ENCODE peak calls at places on chromosomes 2 and 18, in eight cellular contexts. Y is hypothalamus; L is H7; M is activated naive CD4-positive, alpha-beta T cell; V is foreskin fibroblast; E is activated effector memory CD4-positive, alpha-beta T cell treated with anti-CD3 and anti-CD28 coated beads, Interleukin-2, amount 50 U/mL, for 16 hours; Q is stimulated activated CD4-positive, alpha-beta T cell treated with anti-CD3 and anti-CD28 coated beads, Interleukin-1b, Interleukin-23, amount 100 ng/mL, for 4 hours; P is left lobe of liver. H is an unnamed sample.

GRCh38 chr18:74698881-74699280 is 101.2 kb downstream of the ZNF407 start:
- DNase-seq in P (no peak), Y (no peak), L (no peak), M (no peak), V (no peak), Q (no peak), E (no peak), H (no peak)

GRCh38 chr18:62897153-62897552 is 181.8 kb downstream of the PHLPP1 start:
- DNase-seq in P (no peak), E (no peak), V (peak; percentile 70), L (no peak), Y (no peak), M (no peak), Q (no peak), H (no peak)

GRCh38 chr2:62732262-62732777 is 26.8 kb downstream of the EHBP1 start:
- DNase-seq in M (no peak), Y (no peak), P (no peak), Q (no peak), L (no peak), V (no peak), E (no peak), H (no peak)

GRCh38 chr2:207512356-207512755 is 17.4 kb upstream of the CREB1 start:
- DNase-seq in E (no peak), Q (no peak), M (no peak), L (no peak), Y (no peak), P (no peak), V (no peak), H (no peak)

GRCh38 chr2:73063909-73064875 is 7.3 kb downstream of the SFXN5 start:
- DNase-seq in V (peak; percentile 84), M (no peak), Q (no peak), Y (no peak), E (peak; percentile 44), L (peak; percentile 59), P (no peak), H (no peak)

GRCh38 chr18:3380384-3380961 is 69.5 kb upstream of the TGIF1 start:
- DNase-seq in L (no peak), M (no peak), V (peak; percentile 2), Q (peak; percentile 0), P (no peak), E (no peak), Y (no peak), H (peak; percentile 53)

GRCh38 chr2:146038014-146038413 is 1518.1 kb upstream of the ZEB2 start:
- DNase-seq in M (no peak), Q (no peak), E (no peak), Y (no peak), P (no peak), V (no peak), L (no peak), H (no peak)

GRCh38 chr2:22494156-22494555 is 890.8 kb upstream of the KLHL29 start:
- DNase-seq in E (no peak), Y (no peak), L (no peak), M (no peak), Q (no peak), V (no peak), P (no peak), H (no peak)

GRCh38 chr2:61536723-61537581 is 1.2 kb downstream of the XPO1 start:
- DNase-seq in Q (peak; percentile 76), P (peak; percentile 83), Y (peak; percentile 59), M (peak; percentile 68), E (peak; percentile 94), V (peak; percentile 95), L (peak; percentile 76), H (peak; percentile 88)

GRCh38 chr2:234911271-234911670 is 40.5 kb upstream of the SH3BP4 start:
- DNase-seq in P (no peak), E (no peak), Q (no peak), M (no peak), V (peak; percentile 88), L (no peak), Y (no peak), H (no peak)

GRCh38 chr18:38940863-38941531 is 1375.4 kb upstream of the CELF4 start:
- DNase-seq in Y (no peak), V (peak; percentile 11), L (no peak), Q (peak; percentile 43), P (no peak), M (no peak), E (peak; percentile 81), H (peak; percentile 83)

GRCh38 chr2:159828736-159829135 is 30.7 kb upstream of the CD302 start:
- DNase-seq in E (no peak), M (no peak), Q (no peak), P (no peak), L (no peak), V (peak; percentile 61), Y (no peak), H (no peak)

GRCh38 chr18:10298346-10298745 is 156.1 kb upstream of the APCDD1 start:
- DNase-seq in V (no peak), Q (no peak), P (no peak), Y (no peak), L (no peak), M (no peak), E (no peak), H (no peak)

GRCh38 chr2:211673054-211673628 is 865.5 kb downstream of the ERBB4 start:
- DNase-seq in L (no peak), Q (no peak), Y (no peak), E (no peak), V (no peak), P (no peak), M (no peak), H (no peak)

GRCh38 chr2:54556659-54557121 is 100.6 kb downstream of the SPTBN1 start:
- DNase-seq in Y (no peak), E (no peak), M (no peak), Q (no peak), P (no peak), V (peak; percentile 79), L (no peak), H (no peak)

GRCh38 chr2:128091691-128092050 is 671 bp downstream of the UGGT1 start:
- DNase-seq in E (no peak), Q (no peak), P (peak; percentile 34), V (peak; percentile 31), M (no peak), Y (no peak), L (no peak), H (no peak)

GRCh38 chr18:8121942-8122480 is 487.2 kb upstream of the RAB12 start:
- DNase-seq in E (no peak), V (peak; percentile 78), P (no peak), L (peak; percentile 7), Q (no peak), M (no peak), Y (no peak), H (no peak)

GRCh38 chr2:9463698-9464034 is 10.7 kb upstream of the IAH1 start:
- DNase-seq in Q (no peak), V (peak; percentile 48), M (no peak), P (no peak), L (no peak), E (no peak), Y (no peak), H (peak; percentile 18)

GRCh38 chr2:205161156-205161555 is 521.1 kb upstream of the NRP2 start:
- DNase-seq in Q (no peak), Y (no peak), L (no peak), P (no peak), V (peak; percentile 5), M (no peak), E (no peak), H (no peak)

GRCh38 chr18:24763765-24764548 is 303.5 kb downstream of the HRH4 start:
- DNase-seq in P (no peak), Q (no peak), V (peak; percentile 13), Y (no peak), E (no peak), L (no peak), M (no peak), H (no peak)

GRCh38 chr18:56869189-56869777 is 218.1 kb downstream of the WDR7 start:
- DNase-seq in P (no peak), L (no peak), Q (no peak), E (no peak), M (no peak), Y (no peak), V (peak; percentile 74), H (no peak)

GRCh38 chr2:95057535-95058453 is 32.3 kb downstream of the MAL start:
- DNase-seq in P (no peak), M (no peak), L (peak; percentile 25), V (no peak), E (peak; percentile 54), Y (no peak), Q (no peak), H (no peak)

GRCh38 chr18:811192-812122 is 585 bp downstream of the YES1 start:
- DNase-seq in Y (no peak), M (no peak), L (no peak), P (peak; percentile 66), E (peak; percentile 67), Q (no peak), V (peak; percentile 47), H (no peak)

GRCh38 chr2:219739061-219739460 is 111.6 kb downstream of the SLC4A3 start:
- DNase-seq in M (no peak), Y (no peak), V (no peak), P (no peak), L (no peak), Q (no peak), E (no peak), H (no peak)

GRCh38 chr2:197293252-197294007 is 17.1 kb downstream of the ANKRD44 start:
- DNase-seq in V (no peak), E (no peak), Y (no peak), L (no peak), M (no peak), Q (no peak), P (no peak), H (no peak)

GRCh38 chr2:16726147-16726546 is 60.5 kb upstream of the CYRIA start:
- DNase-seq in V (no peak), P (no peak), E (no peak), Q (no peak), L (no peak), M (no peak), Y (no peak), H (no peak)

GRCh38 chr2:144330951-144331651 is 188.8 kb downstream of the ZEB2 start:
- DNase-seq in Y (no peak), E (peak; percentile 66), L (peak; percentile 8), V (peak; percentile 41), P (no peak), M (no peak), Q (peak; percentile 34), H (no peak)

GRCh38 chr18:58464104-58464625 is 164.7 kb downstream of the ALPK2 start:
- DNase-seq in L (no peak), Q (no peak), P (no peak), Y (no peak), E (no peak), M (no peak), V (no peak), H (no peak)